ENCODE peak calls at places on chromosome 5, in five cellular contexts. One of them, this sample, is unnamed.

GRCh38 chr5:3114467-3114866 is 363.0 kb upstream of the IRX2 start:
- DNase-seq in germinal center: no peak
- DNase-seq in fibroblast of mammary gland: no peak
- DNase-seq in MCF 10A: no peak
- DNase-seq in endothelial cell: no peak
- DNase-seq in this sample: no peak

GRCh38 chr5:82050955-82051354 is 79.1 kb downstream of the ATG10 start:
- DNase-seq in germinal center: no peak
- DNase-seq in fibroblast of mammary gland: no peak
- DNase-seq in MCF 10A: no peak
- DNase-seq in endothelial cell: no peak
- DNase-seq in this sample: no peak

GRCh38 chr5:38249286-38249685 is 9.1 kb upstream of the EGFLAM start:
- DNase-seq in germinal center: no peak
- DNase-seq in fibroblast of mammary gland: no peak
- DNase-seq in MCF 10A: no peak
- DNase-seq in endothelial cell: no peak
- DNase-seq in this sample: no peak

GRCh38 chr5:140324834-140325195 is 21.6 kb downstream of the HBEGF start:
- DNase-seq in germinal center: no peak
- DNase-seq in fibroblast of mammary gland: peak
- DNase-seq in MCF 10A: no peak
- DNase-seq in endothelial cell: no peak
- DNase-seq in this sample: no peak

GRCh38 chr5:115384587-115385375 is 88.3 kb upstream of the CCDC112 start:
- DNase-seq in germinal center: no peak
- DNase-seq in fibroblast of mammary gland: no peak
- DNase-seq in MCF 10A: no peak
- DNase-seq in endothelial cell: no peak
- DNase-seq in this sample: no peak

GRCh38 chr5:32030686-32031478 is 143.2 kb downstream of the GOLPH3 start:
- DNase-seq in germinal center: no peak
- DNase-seq in fibroblast of mammary gland: peak
- DNase-seq in MCF 10A: no peak
- DNase-seq in endothelial cell: no peak
- DNase-seq in this sample: no peak

GRCh38 chr5:38013107-38013506 is 173.3 kb upstream of the GDNF start:
- DNase-seq in germinal center: no peak
- DNase-seq in fibroblast of mammary gland: no peak
- DNase-seq in MCF 10A: no peak
- DNase-seq in endothelial cell: no peak
- DNase-seq in this sample: no peak

GRCh38 chr5:39624268-39624886 is 199.6 kb upstream of the DAB2 start:
- DNase-seq in germinal center: no peak
- DNase-seq in fibroblast of mammary gland: peak
- DNase-seq in MCF 10A: peak
- DNase-seq in endothelial cell: no peak
- DNase-seq in this sample: no peak

GRCh38 chr5:74595143-74595915 is 45.2 kb downstream of the ENC1 start:
- DNase-seq in germinal center: no peak
- DNase-seq in fibroblast of mammary gland: no peak
- DNase-seq in MCF 10A: no peak
- DNase-seq in endothelial cell: no peak
- DNase-seq in this sample: no peak

GRCh38 chr5:62115009-62115408 is 191.0 kb upstream of the KIF2A start:
- DNase-seq in germinal center: no peak
- DNase-seq in fibroblast of mammary gland: no peak
- DNase-seq in MCF 10A: no peak
- DNase-seq in endothelial cell: no peak
- DNase-seq in this sample: no peak

GRCh38 chr5:43152946-43153345 is 32.2 kb downstream of the ZNF131 start:
- DNase-seq in germinal center: no peak
- DNase-seq in fibroblast of mammary gland: peak
- DNase-seq in MCF 10A: no peak
- DNase-seq in endothelial cell: no peak
- DNase-seq in this sample: no peak

GRCh38 chr5:172380992-172381643 is 73.2 kb downstream of the SH3PXD2B start:
- DNase-seq in germinal center: no peak
- DNase-seq in fibroblast of mammary gland: peak
- DNase-seq in MCF 10A: no peak
- DNase-seq in endothelial cell: no peak
- DNase-seq in this sample: peak

GRCh38 chr5:37448941-37449340 is 69.8 kb downstream of the WDR70 start:
- DNase-seq in germinal center: no peak
- DNase-seq in fibroblast of mammary gland: peak
- DNase-seq in MCF 10A: no peak
- DNase-seq in endothelial cell: no peak
- DNase-seq in this sample: no peak

GRCh38 chr5:57686806-57687205 is 204.2 kb upstream of the ACTBL2 start:
- DNase-seq in germinal center: no peak
- DNase-seq in fibroblast of mammary gland: no peak
- DNase-seq in MCF 10A: no peak
- DNase-seq in endothelial cell: no peak
- DNase-seq in this sample: no peak

GRCh38 chr5:32044904-32045303 is 129.2 kb downstream of the GOLPH3 start:
- DNase-seq in germinal center: no peak
- DNase-seq in fibroblast of mammary gland: peak
- DNase-seq in MCF 10A: peak
- DNase-seq in endothelial cell: no peak
- DNase-seq in this sample: no peak

GRCh38 chr5:132754111-132754510 is 6.9 kb downstream of the CCNI2 start:
- DNase-seq in germinal center: no peak
- DNase-seq in fibroblast of mammary gland: no peak
- DNase-seq in MCF 10A: no peak
- DNase-seq in endothelial cell: no peak
- DNase-seq in this sample: no peak

This sample was measured in NCI-H1105.